ENCODE peak calls at places on chromosomes 6 and 20, in seven cellular contexts. Y is heart left ventricle, A is left lung, S is heart right ventricle, X is pancreas, O is upper lobe of right lung, N is psoas muscle. K is an unnamed sample.

GRCh38 chr6:150503586-150504339 is 95.9 kb upstream of the PLEKHG1 start:
- ATAC-seq in N (no peak), O (no peak), Y (no peak), X (no peak), A (no peak), S (no peak), K (no peak)

GRCh38 chr6:149779644-149779963 is 30.1 kb downstream of the PCMT1 start:
- ATAC-seq in S (peak), A (peak), N (no peak), O (peak), Y (peak), X (no peak), K (no peak)

GRCh38 chr6:15080895-15081294 is 165.0 kb upstream of the JARID2 start:
- ATAC-seq in Y (no peak), O (no peak), N (no peak), S (no peak), X (no peak), A (no peak), K (no peak)

GRCh38 chr20:40313730-40314129 is 375.3 kb downstream of the MAFB start:
- ATAC-seq in X (no peak), A (no peak), S (no peak), O (no peak), N (no peak), Y (no peak), K (no peak)

GRCh38 chr6:106163446-106163965 is 77.4 kb downstream of the PRDM1 start:
- ATAC-seq in X (peak), Y (peak), N (no peak), S (peak), A (peak), O (peak), K (peak)

GRCh38 chr20:36951977-36952738 is 650 bp upstream of the SAMHD1 start:
- ATAC-seq in N (no peak), A (peak), X (peak), O (no peak), S (no peak), Y (no peak), K (no peak)

GRCh38 chr20:49768204-49769124 is 44.2 kb upstream of the SLC9A8 start:
- ATAC-seq in S (peak), Y (peak), X (peak), O (peak), A (peak), N (peak), K (peak)

GRCh38 chr20:38178581-38178980 is 13.5 kb upstream of the TGM2 start:
- ATAC-seq in Y (no peak), X (no peak), N (no peak), A (no peak), S (no peak), O (no peak), K (no peak)

GRCh38 chr6:56933650-56934049 is 21.3 kb upstream of the BEND6 start:
- ATAC-seq in S (no peak), O (no peak), N (no peak), A (no peak), Y (no peak), X (no peak), K (no peak)

GRCh38 chr20:62133051-62133845 is 9.9 kb downstream of the PSMA7 start:
- ATAC-seq in X (peak), N (no peak), Y (peak), O (peak), S (peak), A (peak), K (peak)

GRCh38 chr20:62662422-62662821 is 20.1 kb downstream of the SLCO4A1 start:
- ATAC-seq in O (peak), X (no peak), A (peak), Y (no peak), N (peak), S (no peak), K (peak)

GRCh38 chr6:57019434-57019833 is 27.1 kb upstream of the KIAA1586 start:
- ATAC-seq in X (no peak), A (no peak), N (no peak), S (no peak), Y (no peak), O (no peak), K (no peak)

GRCh38 chr20:32315399-32315798 is 37.9 kb downstream of the KIF3B start:
- ATAC-seq in N (no peak), O (no peak), A (no peak), X (no peak), S (no peak), Y (no peak), K (no peak)

GRCh38 chr20:31516651-31517050 is 2.4 kb downstream of the HM13 start:
- ATAC-seq in O (no peak), Y (no peak), S (no peak), A (no peak), N (no peak), X (no peak), K (no peak)

GRCh38 chr20:37734228-37734980 is 40.6 kb downstream of the CTNNBL1 start:
- ATAC-seq in Y (no peak), S (no peak), N (no peak), A (peak), X (no peak), O (no peak), K (no peak)

GRCh38 chr6:20137837-20138236 is 74.4 kb downstream of the MBOAT1 start:
- ATAC-seq in S (no peak), N (no peak), A (no peak), X (no peak), Y (no peak), O (no peak), K (no peak)

GRCh38 chr6:155710704-155711103 is 255.1 kb upstream of the NOX3 start:
- ATAC-seq in O (no peak), Y (no peak), A (no peak), N (no peak), X (no peak), S (no peak), K (no peak)

GRCh38 chr6:109506314-109506713 is 23.3 kb upstream of the ZBTB24 start:
- ATAC-seq in Y (no peak), S (no peak), X (no peak), O (no peak), N (no peak), A (no peak), K (no peak)

GRCh38 chr6:109506841-109507240 is 23.8 kb upstream of the ZBTB24 start:
- ATAC-seq in X (no peak), O (no peak), Y (no peak), S (no peak), N (no peak), A (no peak), K (no peak)

GRCh38 chr6:109507490-109508072 is 24.6 kb upstream of the ZBTB24 start:
- ATAC-seq in N (no peak), A (peak), S (no peak), X (no peak), O (no peak), Y (no peak), K (no peak)

GRCh38 chr6:109511832-109512231 is 28.8 kb upstream of the ZBTB24 start:
- ATAC-seq in O (no peak), N (no peak), S (no peak), A (no peak), X (no peak), Y (no peak), K (no peak)

DNA sequence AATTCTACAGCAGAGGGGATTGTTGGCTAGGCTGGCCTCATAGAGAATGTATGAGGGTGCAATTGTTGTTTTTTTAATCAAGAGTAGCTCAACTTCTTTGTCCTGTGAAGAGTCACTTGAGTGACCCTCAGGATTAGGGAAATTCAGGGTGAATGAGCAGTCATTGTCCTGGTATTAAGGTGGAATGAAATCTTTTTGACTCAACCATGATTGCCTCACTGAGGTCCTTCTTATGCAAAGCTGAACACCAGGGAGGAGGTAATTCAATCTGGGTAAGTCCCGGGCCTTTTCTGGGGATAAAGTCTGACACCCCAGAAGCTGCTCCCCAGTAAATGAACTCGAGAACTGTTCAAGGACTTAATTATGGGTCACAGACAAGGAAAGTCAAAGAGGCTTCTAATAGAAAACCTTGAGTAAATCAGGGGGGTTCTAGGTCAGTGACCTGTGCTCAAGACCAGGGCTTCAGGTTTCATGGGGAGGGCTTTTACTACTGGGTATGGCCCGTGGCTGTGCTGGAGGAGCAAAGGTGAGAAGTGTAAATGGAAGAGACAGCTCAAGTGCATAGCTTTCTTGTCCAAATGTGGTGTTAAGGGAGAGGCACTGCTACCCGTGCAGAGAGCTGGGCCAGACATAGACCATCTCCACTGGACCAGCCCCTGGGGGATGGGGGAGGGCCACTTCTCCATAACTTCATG is 25.3 kb upstream of the ZBTB24 start:
- ATAC-seq in X (no peak), Y (no peak), O (peak), S (no peak), A (peak), N (no peak), K (no peak)
- H3K27ac ChIP-seq in X (no peak), Y (no peak), O (no peak), S (no peak), A (no peak), N (no peak), K (no peak)

DNA sequence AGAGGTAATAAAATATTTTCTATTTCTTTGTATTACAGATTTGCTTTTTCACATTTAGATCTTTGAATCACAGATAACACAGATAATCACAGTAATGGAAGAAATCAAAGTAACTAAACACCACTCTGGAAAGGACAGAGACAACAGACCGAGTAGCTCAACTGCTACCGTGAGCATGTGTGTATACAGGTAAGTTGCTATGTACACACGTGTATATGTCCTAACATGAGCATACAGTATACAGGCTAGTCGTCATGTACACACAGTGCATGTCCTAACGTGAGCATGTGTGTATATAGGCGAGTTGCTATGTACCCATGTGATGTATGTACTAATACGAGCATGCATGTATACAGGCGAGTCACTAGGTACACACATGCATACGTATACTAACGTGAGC is 379.0 kb downstream of the THBS2 start:
- ATAC-seq in O (no peak), S (no peak), A (no peak), Y (no peak), N (no peak), X (no peak), K (no peak)
- H3K27ac ChIP-seq in O (no peak), S (no peak), A (no peak), Y (no peak), N (no peak), X (no peak), K (no peak)

DNA sequence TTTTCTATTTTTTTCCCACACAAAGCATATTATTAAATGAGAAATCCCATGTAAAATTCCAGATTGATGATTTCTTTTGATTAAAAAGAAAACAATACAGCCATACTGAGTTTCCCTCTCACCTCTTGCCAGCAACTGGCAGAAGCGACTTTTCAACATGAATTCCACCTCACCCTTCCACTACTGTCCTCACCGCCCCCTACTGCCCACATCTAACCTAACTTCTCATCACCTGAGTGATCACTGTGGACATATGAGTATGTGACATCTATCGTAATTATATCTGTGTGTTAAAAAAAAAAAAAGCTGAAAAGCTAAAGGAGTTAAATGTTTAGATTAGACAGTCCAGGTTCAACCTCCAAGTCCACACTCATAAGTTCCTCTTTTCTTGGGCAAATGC is 528.6 kb downstream of the PRKN start:
- ATAC-seq in Y (no peak), S (no peak), X (no peak), O (no peak), N (no peak), A (no peak), K (no peak)
- H3K27ac ChIP-seq in Y (no peak), S (no peak), X (no peak), O (no peak), N (no peak), A (no peak), K (no peak)

DNA sequence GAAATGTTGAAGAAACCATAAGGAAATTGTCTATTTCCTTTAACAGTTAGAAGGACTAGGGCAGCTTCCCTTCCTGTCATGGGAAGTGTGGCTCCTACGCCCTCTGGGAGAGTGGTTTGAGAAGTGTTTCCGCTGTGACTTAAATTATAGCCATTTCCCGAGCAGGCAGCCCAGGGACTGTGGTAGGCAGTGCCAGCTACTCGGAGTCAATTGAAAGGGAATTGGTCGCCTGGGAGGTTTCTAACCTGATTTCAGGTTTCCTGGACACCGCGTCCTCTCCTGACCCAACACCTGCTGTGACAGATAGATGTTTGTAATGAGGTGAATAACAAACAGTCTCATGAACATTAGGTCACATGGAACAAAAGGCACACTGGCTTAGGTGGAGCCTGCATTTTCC is 256.1 kb upstream of the PLCB4 start:
- ATAC-seq in Y (peak), S (peak), A (no peak), O (peak), X (peak), N (no peak), K (peak)
- H3K27ac ChIP-seq in Y (no peak), S (peak), A (no peak), O (peak), X (no peak), N (no peak), K (peak)